ENCODE peak calls at places on chromosome 12, in eight cellular contexts. I is CD4-positive, alpha-beta memory T cell; G is NCI-H510A; S is naive thymus-derived CD8-positive, alpha-beta T cell; D is sciatic nerve; Q is nephron progenitor cell; K is ELF-1; N is midbrain. A is an unnamed sample.

GRCh38 chr12:88516811-88517210 is 63.5 kb downstream of the KITLG start:
- DNase-seq in I (no peak), G (no peak), S (no peak), D (no peak), Q (no peak), K (no peak), N (no peak), A (no peak)

GRCh38 chr12:18882690-18883089 is 144.8 kb downstream of the CAPZA3 start:
- DNase-seq in I (no peak), G (no peak), S (no peak), D (no peak), Q (no peak), K (peak), N (no peak), A (no peak)

GRCh38 chr12:68446379-68446778 is 114.2 kb upstream of the MDM1 start:
- DNase-seq in I (no peak), G (no peak), S (no peak), D (no peak), Q (no peak), K (no peak), N (no peak), A (no peak)

GRCh38 chr12:106304001-106304421 is 1.5 kb downstream of the TCP11L2 start:
- DNase-seq in I (peak), G (no peak), S (peak), D (no peak), Q (peak), K (no peak), N (peak), A (no peak)

GRCh38 chr12:5817246-5817645 is 127.8 kb downstream of the ANO2 start:
- DNase-seq in I (no peak), G (no peak), S (no peak), D (no peak), Q (no peak), K (no peak), N (no peak), A (no peak)

GRCh38 chr12:52203126-52203921 is 11.5 kb upstream of the KRT80 start:
- DNase-seq in I (no peak), G (peak), S (no peak), D (peak), Q (peak), K (peak), N (peak), A (peak)

GRCh38 chr12:54390668-54391551 is 6.4 kb upstream of the ZNF385A start:
- DNase-seq in I (peak), G (peak), S (peak), D (peak), Q (peak), K (peak), N (no peak), A (peak)

GRCh38 chr12:77108707-77109106 is 43.3 kb upstream of the E2F7 start:
- DNase-seq in I (no peak), G (no peak), S (no peak), D (no peak), Q (no peak), K (no peak), N (no peak), A (no peak)

GRCh38 chr12:120167529-120168095 is 26.9 kb downstream of the GCN1 start:
- DNase-seq in I (no peak), G (no peak), S (no peak), D (no peak), Q (no peak), K (peak), N (no peak), A (no peak)

GRCh38 chr12:42090899-42091298 is 53.8 kb downstream of the GXYLT1 start:
- DNase-seq in I (no peak), G (no peak), S (no peak), D (no peak), Q (no peak), K (no peak), N (no peak), A (no peak)

GRCh38 chr12:6953417-6954315 is 2.5 kb downstream of the PTPN6 start:
- DNase-seq in I (peak), G (no peak), S (peak), D (peak), Q (no peak), K (no peak), N (peak), A (no peak)

GRCh38 chr12:132178801-132179401 is 34.6 kb downstream of the NOC4L start:
- DNase-seq in I (peak), G (peak), S (peak), D (no peak), Q (no peak), K (no peak), N (no peak), A (no peak)

GRCh38 chr12:94586589-94587259 is 63.6 kb downstream of the TMCC3 start:
- DNase-seq in I (no peak), G (no peak), S (no peak), D (no peak), Q (no peak), K (no peak), N (no peak), A (no peak)

GRCh38 chr12:39028382-39028781 is 123.0 kb upstream of the CPNE8 start:
- DNase-seq in I (no peak), G (no peak), S (no peak), D (no peak), Q (no peak), K (no peak), N (no peak), A (no peak)

GRCh38 chr12:131390408-131391100 is 320.3 kb upstream of the SFSWAP start:
- DNase-seq in I (no peak), G (no peak), S (no peak), D (no peak), Q (peak), K (peak), N (peak), A (no peak)

GRCh38 chr12:81888341-81888740 is 129.2 kb upstream of the PPFIA2 start:
- DNase-seq in I (no peak), G (no peak), S (no peak), D (no peak), Q (no peak), K (no peak), N (peak), A (no peak)

GRCh38 chr12:6052940-6053329 is 71.5 kb downstream of the VWF start:
- DNase-seq in I (no peak), G (no peak), S (no peak), D (no peak), Q (no peak), K (no peak), N (no peak), A (no peak)